ENCODE peak calls at places on chromosomes 11 and 22, in six cellular contexts. Y, C, X, M, T and R are unnamed samples.

GRCh38 chr11:64378335-64378884 is 19.4 kb downstream of the RPS6KA4 start:
- DNase-seq in C (no peak), M (no peak), X (no peak), T (no peak), Y (no peak), R (no peak)

GRCh38 chr11:57363681-57364080 is 17.3 kb downstream of the PRG3 start:
- DNase-seq in C (no peak), Y (no peak), M (no peak), X (no peak), T (no peak), R (no peak)

GRCh38 chr22:48953830-48954229 is 873.8 kb downstream of the BRD1 start:
- DNase-seq in T (no peak), X (no peak), Y (no peak), C (peak; percentile 14), M (no peak), R (peak; percentile 5)

GRCh38 chr11:45285931-45286632 is at the start of gene SYT13:
- DNase-seq in C (peak; percentile 88), M (peak; percentile 11), T (no peak), Y (no peak), X (peak; percentile 54), R (peak; percentile 92)

GRCh38 chr11:114610984-114611944 is 15.7 kb upstream of the NXPE4 start:
- DNase-seq in M (no peak), X (no peak), C (no peak), Y (peak; percentile 5), T (peak; percentile 24), R (no peak)

GRCh38 chr11:126874831-126875230 is 125.7 kb downstream of the KIRREL3 start:
- DNase-seq in T (no peak), C (no peak), X (no peak), Y (no peak), M (no peak), R (peak; percentile 46)

GRCh38 chr11:129115652-129116585 is 76.2 kb downstream of the ARHGAP32 start:
- DNase-seq in M (peak; percentile 0), X (no peak), Y (peak; percentile 78), T (peak; percentile 85), C (no peak), R (no peak)

GRCh38 chr11:10716122-10716521 is 22.6 kb upstream of the IRAG1 start:
- DNase-seq in T (peak; percentile 21), C (no peak), Y (peak; percentile 80), M (no peak), X (no peak), R (no peak)

GRCh38 chr11:44727373-44728084 is 767 bp downstream of the TSPAN18 start:
- DNase-seq in C (peak; percentile 93), M (peak; percentile 35), Y (peak; percentile 65), T (peak; percentile 74), X (peak; percentile 89), R (peak; percentile 87)

GRCh38 chr22:27247691-27248434 is 553.7 kb downstream of the MN1 start:
- DNase-seq in C (no peak), Y (no peak), X (no peak), M (no peak), T (no peak), R (no peak)

GRCh38 chr11:66745356-66746235 is 16.6 kb upstream of the SPTBN2 start:
- DNase-seq in M (peak; percentile 26), T (peak; percentile 7), Y (no peak), C (peak; percentile 56), X (no peak), R (peak; percentile 55)

GRCh38 chr22:36304429-36304828 is 51.5 kb downstream of the APOL1 start:
- DNase-seq in C (no peak), M (no peak), Y (peak; percentile 29), X (no peak), T (peak; percentile 61), R (no peak)

GRCh38 chr11:80733776-80734175 is 1292.9 kb upstream of the TENM4 start:
- DNase-seq in M (no peak), T (no peak), X (no peak), C (no peak), Y (no peak), R (no peak)

GRCh38 chr22:18088825-18089568 is 11.2 kb downstream of the PEX26 start:
- DNase-seq in M (no peak), C (no peak), Y (no peak), T (no peak), X (no peak), R (no peak)

GRCh38 chr11:94027210-94027609 is 6.1 kb downstream of the HEPHL1 start:
- DNase-seq in T (no peak), C (no peak), M (no peak), Y (no peak), X (no peak), R (no peak)

GRCh38 chr22:21797444-21798221 is 62.0 kb upstream of the YPEL1 start:
- DNase-seq in X (no peak), C (no peak), T (peak; percentile 65), M (no peak), Y (peak; percentile 31), R (no peak)

GRCh38 chr11:34977039-34977906 is 60.9 kb downstream of the PDHX start:
- DNase-seq in C (no peak), M (no peak), Y (peak; percentile 94), X (no peak), T (peak; percentile 85), R (no peak)

GRCh38 chr11:19294444-19294843 is 53.7 kb upstream of the E2F8 start:
- DNase-seq in T (no peak), Y (no peak), X (no peak), C (no peak), M (no peak), R (no peak)

GRCh38 chr11:62394825-62395538 is 23.9 kb upstream of the SCGB1A1 start:
- DNase-seq in T (peak; percentile 86), M (peak; percentile 27), Y (peak; percentile 80), C (peak; percentile 82), X (peak; percentile 78), R (peak; percentile 83)

GRCh38 chr11:58616594-58616993 is 5.9 kb upstream of the CNTF start:
- DNase-seq in C (no peak), Y (peak; percentile 95), M (no peak), X (no peak), T (peak; percentile 93), R (no peak)

GRCh38 chr11:75816561-75817239 is 1.7 kb downstream of the UVRAG start:
- DNase-seq in T (peak; percentile 28), Y (no peak), X (no peak), C (no peak), M (no peak), R (no peak)

GRCh38 chr22:50157976-50158375 is 12.6 kb upstream of the PANX2 start:
- DNase-seq in M (no peak), C (no peak), X (no peak), Y (no peak), T (no peak), R (peak; percentile 31)

GRCh38 chr11:84022221-84022620 is 736.1 kb upstream of the CCDC90B start:
- DNase-seq in M (no peak), X (peak; percentile 72), T (peak; percentile 55), Y (no peak), C (no peak), R (no peak)

GRCh38 chr11:129283141-129283540 is 91.0 kb upstream of the ARHGAP32 start:
- DNase-seq in C (no peak), T (no peak), X (no peak), M (no peak), Y (no peak), R (peak; percentile 69)

GRCh38 chr11:15993360-15993759 is 363.0 kb downstream of the SOX6 start:
- DNase-seq in T (no peak), X (no peak), C (no peak), Y (no peak), M (no peak), R (no peak)

DNA sequence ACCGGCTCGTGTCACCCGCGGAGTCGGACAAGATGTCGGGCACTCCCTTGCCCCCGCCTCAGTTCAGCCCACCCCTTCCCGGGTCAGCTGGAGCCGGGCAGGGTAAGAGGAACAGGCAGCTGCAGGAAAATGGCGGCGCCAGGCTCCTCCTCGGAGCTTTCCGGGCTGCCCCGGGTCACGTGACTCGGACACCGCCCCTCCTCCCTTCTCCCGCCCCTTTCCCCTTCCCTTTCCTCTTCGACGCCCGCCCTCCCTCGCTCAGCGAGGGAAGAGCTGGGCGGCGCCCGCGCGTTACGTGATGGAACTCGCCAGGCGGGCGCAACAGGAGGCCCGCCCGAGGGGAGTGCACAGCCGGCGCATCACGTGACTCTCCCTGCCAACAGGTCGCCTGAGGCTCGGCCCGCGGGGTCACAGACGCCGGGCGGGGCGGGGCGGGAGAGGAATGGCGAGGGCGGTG is at the start of gene PICALM:
- DNase-seq in Y (peak; percentile 99), M (peak; percentile 99), C (peak; percentile 97), X (peak; percentile 97), T (peak; percentile 99), R (peak; percentile 98)
- H2BK120ac ChIP-seq in Y (peak within 1 kb of the TSS; percentile 97), M (peak within 1 kb of the TSS; percentile 99), C (peak within 1 kb of the TSS; percentile 36), X (peak within 1 kb of the TSS; percentile 69), T (peak within 1 kb of the TSS; percentile 98), R (peak within 1 kb of the TSS; percentile 94)

DNA sequence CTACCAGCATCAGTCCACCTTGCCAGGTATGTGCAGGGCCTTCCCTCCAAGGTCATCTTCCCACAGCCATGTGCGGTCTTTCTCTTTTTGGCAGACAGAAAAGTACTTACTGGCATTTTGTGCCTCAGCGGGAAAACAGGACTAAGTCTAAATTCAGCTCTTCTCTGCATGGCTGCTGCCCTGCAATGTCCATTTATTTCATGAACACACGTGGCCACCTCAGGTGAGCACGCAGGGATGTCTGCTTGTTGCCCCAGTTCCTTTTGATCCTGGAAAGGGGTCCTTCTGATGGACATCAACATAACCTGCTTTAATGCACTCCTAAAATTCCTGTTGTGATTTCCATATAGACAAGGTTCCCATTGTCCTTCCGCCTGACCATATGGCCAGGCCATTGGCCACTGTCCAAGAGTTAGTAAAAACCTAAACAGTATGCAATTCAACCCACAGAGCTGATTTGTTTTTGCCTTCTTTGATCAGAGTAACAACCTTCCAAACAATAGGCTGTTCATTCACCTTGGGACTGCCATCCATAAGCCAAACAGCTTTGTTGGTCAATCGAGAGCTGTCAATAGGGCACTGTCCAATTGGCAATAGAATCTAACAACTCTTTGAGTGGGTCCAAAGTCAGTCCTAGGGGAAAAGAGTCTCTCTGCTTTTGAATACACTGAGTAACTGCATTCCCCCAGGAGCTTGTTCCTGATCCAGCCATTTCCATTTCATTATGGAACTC is 5.9 kb downstream of the TREH start:
- DNase-seq in Y (no peak), T (no peak), X (no peak), M (no peak), C (no peak), R (no peak)
- H2BK120ac ChIP-seq in Y (no peak overlapping the region), T (no peak overlapping the region), X (no peak overlapping the region), M (no peak overlapping the region), C (no peak overlapping the region), R (no peak overlapping the region)

GRCh38 chr11:13109616-13110015 is 100.5 kb downstream of the RASSF10 start:
- DNase-seq in T (no peak), C (no peak), M (peak; percentile 28), Y (no peak), X (no peak), R (no peak)
- H2BK120ac ChIP-seq in T (no peak overlapping the region), C (no peak overlapping the region), M (peak overlapping the region; percentile 86), Y (no peak overlapping the region), X (no peak overlapping the region), R (no peak overlapping the region)

GRCh38 chr11:121295246-121296007 is 2.9 kb downstream of the SC5D start:
- DNase-seq in Y (no peak), M (no peak), C (no peak), X (peak; percentile 14), T (peak; percentile 10), R (no peak)

GRCh38 chr11:121291319-121291718 is 1.3 kb upstream of the SC5D start:
- DNase-seq in C (no peak), X (no peak), T (no peak), M (no peak), Y (no peak), R (no peak)

GRCh38 chr11:121293276-121293569 is 652 bp downstream of the SC5D start:
- DNase-seq in C (no peak), T (peak; percentile 66), X (no peak), M (no peak), Y (peak; percentile 31), R (no peak)

GRCh38 chr11:121291896-121292502 is 572 bp upstream of the SC5D start:
- DNase-seq in T (no peak), M (no peak), X (no peak), Y (peak; percentile 5), C (no peak), R (peak; percentile 42)

GRCh38 chr11:121292503-121293275 is at the start of gene SC5D:
- DNase-seq in T (peak; percentile 95), C (peak; percentile 94), X (peak; percentile 89), M (peak; percentile 95), Y (peak; percentile 90), R (peak; percentile 98)
- H2BK120ac ChIP-seq in T (peak within 1 kb of the TSS; percentile 73), C (peak within 1 kb of the TSS; percentile 55), X (no peak within 1 kb of the TSS), M (peak within 1 kb of the TSS; percentile 95), Y (peak within 1 kb of the TSS; percentile 75), R (no peak within 1 kb of the TSS)